ENCODE peak calls at places on chromosomes 1 and 21, in eight cellular contexts. R, E, M, D, S, V, K and T are unnamed samples. For H3K4me1 and H3K9me3, the result is how much of the 10 kb centered on the place peaks cover.

GRCh38 chr1:86388777-86389176 is 7.3 kb downstream of the ODF2L start:
- DNase-seq in K (no peak), D (no peak), S (no peak), E (no peak), M (no peak), R (no peak), V (no peak), T (no peak)

GRCh38 chr1:22949807-22950462 is 22.7 kb downstream of the LACTBL1 start:
- DNase-seq in V (no peak), M (no peak), E (no peak), R (no peak), S (no peak), K (no peak), D (no peak), T (no peak)

GRCh38 chr1:86823821-86824500 is 90.0 kb downstream of the SELENOF start:
- DNase-seq in R (no peak), D (no peak), M (no peak), V (no peak), S (no peak), K (no peak), E (no peak), T (no peak)

GRCh38 chr1:205454903-205455335 is 926 bp downstream of the BLACAT1 start:
- DNase-seq in R (no peak), S (no peak), M (no peak), E (no peak), D (peak), V (no peak), K (no peak), T (no peak)

GRCh38 chr1:29670752-29671151 is 434.4 kb downstream of the PTPRU start:
- DNase-seq in S (no peak), V (no peak), K (no peak), D (no peak), R (no peak), E (no peak), M (no peak), T (no peak)

GRCh38 chr1:244369256-244370057 is 82.3 kb downstream of the ADSS2 start:
- DNase-seq in V (no peak), E (no peak), M (no peak), S (no peak), K (no peak), R (no peak), D (no peak), T (no peak)

GRCh38 chr1:41322835-41323234 is 38.4 kb upstream of the FOXO6 start:
- DNase-seq in K (peak), R (no peak), D (peak), S (no peak), M (no peak), E (peak), V (peak), T (peak)

GRCh38 chr1:169525391-169525790 is 39.6 kb upstream of the SLC19A2 start:
- DNase-seq in M (no peak), V (no peak), D (no peak), K (no peak), S (no peak), E (no peak), R (no peak), T (no peak)

GRCh38 chr1:39394598-39394997 is 96.8 kb upstream of the BMP8A start:
- DNase-seq in R (no peak), K (peak), S (peak), D (no peak), E (no peak), M (peak), V (no peak), T (no peak)

GRCh38 chr1:26315874-26316850 is 1.6 kb upstream of the CD52 start:
- DNase-seq in V (no peak), M (no peak), E (no peak), D (no peak), R (no peak), K (no peak), S (no peak), T (no peak)

GRCh38 chr1:99180915-99181314 is 83.4 kb upstream of the PLPPR4 start:
- DNase-seq in R (no peak), V (no peak), E (no peak), S (no peak), M (no peak), D (no peak), K (no peak), T (no peak)

GRCh38 chr1:158674302-158674701 is 12.2 kb downstream of the SPTA1 start:
- DNase-seq in D (no peak), V (no peak), R (no peak), S (no peak), E (no peak), M (no peak), K (no peak), T (no peak)

GRCh38 chr1:44650159-44650831 is 24.0 kb downstream of the TMEM53 start:
- DNase-seq in D (peak), V (peak), K (no peak), M (no peak), R (no peak), S (no peak), E (peak), T (peak)

GRCh38 chr1:53732912-53733317 is 6.0 kb downstream of the GLIS1 start:
- DNase-seq in E (no peak), R (no peak), D (no peak), S (no peak), K (no peak), V (no peak), M (no peak), T (no peak)

GRCh38 chr1:204409111-204409510 is 2.5 kb downstream of the PPP1R15B start:
- DNase-seq in K (no peak), V (no peak), R (no peak), S (no peak), E (no peak), M (no peak), D (no peak), T (no peak)

GRCh38 chr1:53115403-53116306 is 26.8 kb downstream of the SLC1A7 start:
- DNase-seq in V (no peak), D (peak), K (no peak), R (no peak), M (no peak), E (no peak), S (no peak), T (no peak)

GRCh38 chr1:110779617-110780016 is 93.3 kb upstream of the CD53 start:
- DNase-seq in R (no peak), M (no peak), E (no peak), S (no peak), K (no peak), V (no peak), D (no peak), T (no peak)

GRCh38 chr1:29698626-29699025 is 462.3 kb downstream of the PTPRU start:
- DNase-seq in M (no peak), V (no peak), R (no peak), D (no peak), E (no peak), K (no peak), S (no peak), T (peak)

GRCh38 chr1:88867743-88868521 is 23.4 kb downstream of the GTF2B start:
- DNase-seq in K (no peak), M (no peak), E (no peak), R (no peak), S (no peak), D (no peak), V (no peak), T (no peak)

GRCh38 chr21:45167796-45168222 is 93.4 kb downstream of the ADARB1 start:
- DNase-seq in D (no peak), E (no peak), K (no peak), S (no peak), M (no peak), V (no peak), R (no peak), T (no peak)

GRCh38 chr1:51517361-51518032 is 1.6 kb downstream of the EPS15 start:
- DNase-seq in S (peak), E (no peak), M (no peak), D (no peak), R (peak), V (no peak), K (peak), T (no peak)

DNA sequence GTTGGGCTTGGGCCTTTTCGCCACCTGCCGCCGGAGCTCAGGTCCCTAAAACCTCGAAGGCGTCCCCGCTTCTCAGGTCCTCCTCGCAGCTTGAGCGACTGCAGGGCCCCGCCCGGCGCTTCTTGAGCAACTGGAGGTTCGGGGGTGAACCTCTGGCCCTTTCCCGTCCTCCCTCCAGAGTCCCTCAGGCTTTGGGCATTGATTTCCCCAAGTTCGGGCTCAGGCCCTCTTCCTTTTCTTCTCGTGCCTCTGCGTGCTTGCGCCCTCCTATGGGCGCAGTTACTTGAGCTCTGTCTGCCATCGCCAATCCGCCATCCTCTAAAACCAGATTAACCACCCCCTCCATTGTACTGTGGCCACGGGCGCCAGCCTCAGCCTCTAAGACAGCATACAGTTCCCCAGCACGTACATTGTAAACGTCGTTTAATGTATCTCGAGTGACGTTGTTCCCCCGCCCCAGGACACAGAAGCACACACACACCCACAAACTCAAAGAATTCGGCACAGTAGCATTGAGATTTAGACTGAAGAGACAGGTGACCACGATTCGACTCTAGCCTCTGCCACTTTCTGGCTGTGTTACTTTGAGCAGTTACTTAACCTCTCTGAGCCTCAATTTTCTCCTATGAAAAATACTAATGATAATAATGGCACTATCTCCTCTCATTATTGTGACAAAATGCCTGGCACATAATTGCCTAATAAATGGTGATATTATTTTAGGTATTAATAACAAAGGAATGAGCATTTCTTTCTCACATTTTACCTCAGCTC is 22.6 kb downstream of the BTG2 start:
- DNase-seq in R (peak), M (no peak), K (no peak), E (peak), V (peak), S (no peak), D (peak), T (no peak)
- H3K4me1 ChIP-seq in R (under half), M (under half), K (under half), E (under half), V (half or more), S (half or more), D (half or more), T (under half)

GRCh38 chr1:152349611-152350010 is 10.2 kb downstream of the FLG2 start:
- DNase-seq in E (no peak), V (no peak), R (no peak), S (no peak), M (no peak), K (no peak), D (no peak), T (no peak)
- H3K9me3 ChIP-seq in E (under half), V (under half), R (under half), S (under half), M (under half), K (under half), D (under half), T (under half)

DNA sequence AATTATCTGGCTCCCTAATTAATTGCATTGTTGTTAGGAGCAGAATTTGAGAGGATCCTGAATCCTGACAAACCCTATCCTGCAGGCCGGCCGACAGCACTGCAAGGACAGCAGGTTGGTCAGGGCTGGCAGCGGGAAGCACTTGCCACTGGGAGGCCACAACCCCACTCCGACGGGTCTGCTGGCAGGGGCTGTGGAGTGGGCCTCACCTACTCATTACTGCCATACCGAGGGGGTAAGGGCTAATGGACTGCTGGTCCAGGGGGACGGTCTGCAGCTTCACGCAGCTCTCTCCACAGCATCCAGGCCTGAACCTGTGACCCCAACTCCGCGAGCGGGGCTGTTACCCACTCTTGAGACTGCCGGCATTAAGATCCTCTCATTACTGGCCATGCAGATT is 501.4 kb downstream of the OMA1 start:
- DNase-seq in R (no peak), D (no peak), K (no peak), S (no peak), E (no peak), V (no peak), M (no peak), T (no peak)
- TF ChIP-seq CTCF in R (no peak), D (no peak), K (no peak), S (no peak), E (no peak), V (no peak), M (no peak), T (no peak)

GRCh38 chr21:33211305-33211704 is 18.4 kb upstream of the IFNAR2 start:
- DNase-seq in V (no peak), S (no peak), M (no peak), R (no peak), D (no peak), E (no peak), K (no peak), T (no peak)
- H3K4me1 ChIP-seq in V (under half), S (under half), M (under half), R (under half), D (under half), E (under half), K (under half), T (under half)

GRCh38 chr1:4394366-4394765 is 260.0 kb upstream of the AJAP1 start:
- DNase-seq in S (no peak), R (no peak), K (no peak), M (no peak), E (no peak), V (no peak), D (no peak), T (no peak)
- H3K9me3 ChIP-seq in S (under half), R (under half), K (under half), M (under half), E (under half), V (under half), D (under half), T (under half)

GRCh38 chr1:180183426-180183825 is 28.8 kb downstream of the QSOX1 start:
- DNase-seq in S (no peak), E (no peak), V (no peak), R (no peak), K (no peak), D (no peak), M (no peak), T (no peak)

GRCh38 chr1:180182721-180183311 is 28.1 kb downstream of the QSOX1 start:
- DNase-seq in S (no peak), D (no peak), E (no peak), M (no peak), R (no peak), K (no peak), V (no peak), T (no peak)

GRCh38 chr1:180181996-180182675 is 27.5 kb downstream of the QSOX1 start:
- DNase-seq in D (no peak), K (no peak), S (no peak), V (no peak), R (no peak), M (no peak), E (no peak), T (no peak)

GRCh38 chr1:180179162-180179957 is 24.7 kb downstream of the QSOX1 start:
- DNase-seq in D (no peak), E (no peak), V (no peak), R (no peak), M (no peak), K (no peak), S (no peak), T (no peak)

GRCh38 chr1:180181048-180181447 is 26.4 kb downstream of the QSOX1 start:
- DNase-seq in K (peak), R (no peak), D (peak), V (no peak), E (no peak), S (no peak), M (no peak), T (no peak)
- TF ChIP-seq CTCF in K (no peak), R (no peak), D (peak), V (peak), E (peak), S (peak), M (peak), T (peak)